ENCODE peak calls at places on chromosomes 13 and 19, in six cellular contexts. W is WERI-Rb-1; B is CD4-positive, alpha-beta T cell; F is AG10803; U is Calu3; Z is cardiac fibroblast. G is an unnamed sample.

GRCh38 chr13:51222510-51223283 is 499 bp downstream of the FAM124A start:
- DNase-seq in W (peak), B (no peak), F (no peak), U (peak), Z (no peak), G (no peak)

GRCh38 chr19:38095411-38096308 is 128.4 kb downstream of the DPF1 start:
- DNase-seq in W (peak), B (peak), F (peak), U (peak), Z (peak), G (peak)

GRCh38 chr13:40460116-40460515 is 206.3 kb downstream of the FOXO1 start:
- DNase-seq in W (no peak), B (no peak), F (peak), U (no peak), Z (no peak), G (no peak)

GRCh38 chr13:48532146-48532472 is 771 bp downstream of the RCBTB2 start:
- DNase-seq in W (no peak), B (no peak), F (peak), U (no peak), Z (peak), G (no peak)

GRCh38 chr19:4606921-4607678 is 32.2 kb upstream of the TNFAIP8L1 start:
- DNase-seq in W (peak), B (no peak), F (no peak), U (no peak), Z (no peak), G (no peak)

GRCh38 chr19:13069415-13070369 is 33.0 kb downstream of the LYL1 start:
- DNase-seq in W (no peak), B (no peak), F (no peak), U (no peak), Z (no peak), G (no peak)

GRCh38 chr19:52992109-52993004 is 21.4 kb upstream of the ERVV-1 start:
- DNase-seq in W (peak), B (no peak), F (no peak), U (no peak), Z (peak), G (no peak)

GRCh38 chr13:112071011-112071901 is 4.3 kb downstream of the SOX1 start:
- DNase-seq in W (no peak), B (no peak), F (no peak), U (no peak), Z (no peak), G (no peak)

GRCh38 chr13:73835138-73835721 is 299.0 kb downstream of the KLF12 start:
- DNase-seq in W (no peak), B (no peak), F (peak), U (no peak), Z (peak), G (no peak)

GRCh38 chr13:35856721-35857346 is 274.3 kb downstream of the DCLK1 start:
- DNase-seq in W (no peak), B (no peak), F (no peak), U (no peak), Z (peak), G (no peak)

GRCh38 chr19:34459614-34460013 is 21.9 kb upstream of the WTIP start:
- DNase-seq in W (no peak), B (no peak), F (no peak), U (peak), Z (no peak), G (peak)

GRCh38 chr19:52735734-52736133 is 890 bp upstream of the ZNF611 start:
- DNase-seq in W (peak), B (no peak), F (no peak), U (peak), Z (peak), G (peak)

GRCh38 chr19:1856698-1857603 is 6.4 kb downstream of the KLF16 start:
- DNase-seq in W (peak), B (peak), F (peak), U (peak), Z (peak), G (peak)

GRCh38 chr13:30869491-30869890 is 36.6 kb upstream of the MEDAG start:
- DNase-seq in W (no peak), B (no peak), F (peak), U (no peak), Z (peak), G (no peak)

GRCh38 chr13:77828815-77829214 is 89.8 kb downstream of the EDNRB start:
- DNase-seq in W (no peak), B (no peak), F (no peak), U (no peak), Z (no peak), G (no peak)

GRCh38 chr13:24788538-24788937 is 24.6 kb downstream of the RNF17 start:
- DNase-seq in W (no peak), B (no peak), F (no peak), U (no peak), Z (no peak), G (no peak)

GRCh38 chr19:47994209-47994802 is at the start of gene ELSPBP1:
- DNase-seq in W (peak), B (no peak), F (no peak), U (no peak), Z (no peak), G (no peak)

GRCh38 chr13:71055644-71056043 is 811.4 kb downstream of the DACH1 start:
- DNase-seq in W (no peak), B (no peak), F (no peak), U (no peak), Z (no peak), G (no peak)

GRCh38 chr13:73983109-73983508 is 151.1 kb downstream of the KLF12 start:
- DNase-seq in W (no peak), B (no peak), F (no peak), U (no peak), Z (no peak), G (no peak)

GRCh38 chr19:49593233-49594113 is 2.5 kb downstream of the PRR12 start:
- DNase-seq in W (peak), B (peak), F (peak), U (peak), Z (peak), G (peak)

GRCh38 chr19:49590971-49591730 is at the start of gene PRR12:
- DNase-seq in W (peak), B (peak), F (peak), U (peak), Z (peak), G (peak)

GRCh38 chr19:49590071-49590970 is 661 bp upstream of the PRR12 start:
- DNase-seq in W (peak), B (peak), F (peak), U (peak), Z (peak), G (peak)

GRCh38 chr19:49592486-49593232 is 1.7 kb downstream of the PRR12 start:
- DNase-seq in W (no peak), B (no peak), F (no peak), U (no peak), Z (peak), G (no peak)

GRCh38 chr19:49591731-49592485 is 926 bp downstream of the PRR12 start:
- DNase-seq in W (peak), B (peak), F (peak), U (peak), Z (peak), G (peak)
- TF ChIP-seq CTCF in W (no peak), B (no peak), F (no peak), U (no peak), Z (no peak), G (no peak)

DNA sequence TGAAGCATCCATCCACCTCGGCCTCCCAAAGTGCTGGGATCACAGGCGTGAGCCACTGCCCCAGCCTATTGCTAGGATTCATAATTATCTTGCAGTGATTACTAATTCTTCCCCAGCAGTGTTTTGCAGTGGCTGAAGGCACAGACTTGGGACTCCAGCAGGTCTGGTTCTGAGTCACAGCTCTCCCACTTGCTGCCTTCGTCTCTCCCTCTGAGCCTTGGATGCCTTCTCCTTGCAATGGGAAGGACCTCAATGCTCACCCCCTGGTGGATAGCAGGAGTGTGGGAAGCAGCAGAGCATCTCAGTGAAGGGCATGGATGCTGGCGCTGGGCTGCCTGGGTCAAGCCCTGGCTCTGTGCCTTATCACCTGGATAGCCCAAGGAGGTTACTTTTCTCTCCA is 37.6 kb upstream of the SHKBP1 start:
- DNase-seq in W (no peak), B (no peak), F (no peak), U (no peak), Z (peak), G (no peak)
- TF ChIP-seq CTCF in W (no peak), B (no peak), F (no peak), U (no peak), Z (no peak), G (no peak)

DNA sequence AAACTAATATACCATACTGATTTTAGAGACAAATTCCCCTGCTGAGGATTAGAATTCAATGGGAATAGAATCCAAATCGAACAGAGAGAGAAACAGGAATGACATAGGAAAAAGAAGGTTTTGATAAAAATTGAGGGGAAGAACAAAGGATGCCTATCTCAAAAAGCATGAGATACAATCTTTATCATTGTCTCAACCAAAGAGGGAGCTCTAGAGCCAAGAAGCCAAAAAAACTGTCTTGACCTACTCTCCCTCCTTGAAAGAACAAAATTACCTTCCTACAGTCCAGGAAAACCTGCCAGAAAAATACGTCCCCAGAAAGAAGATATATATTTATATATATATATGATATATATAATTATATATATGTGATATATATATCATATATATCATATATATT is 39.2 kb upstream of the MIR17HG start:
- DNase-seq in W (no peak), B (no peak), F (no peak), U (no peak), Z (no peak), G (no peak)
- TF ChIP-seq CTCF in W (peak), B (no peak), F (no peak), U (no peak), Z (no peak), G (no peak)

DNA sequence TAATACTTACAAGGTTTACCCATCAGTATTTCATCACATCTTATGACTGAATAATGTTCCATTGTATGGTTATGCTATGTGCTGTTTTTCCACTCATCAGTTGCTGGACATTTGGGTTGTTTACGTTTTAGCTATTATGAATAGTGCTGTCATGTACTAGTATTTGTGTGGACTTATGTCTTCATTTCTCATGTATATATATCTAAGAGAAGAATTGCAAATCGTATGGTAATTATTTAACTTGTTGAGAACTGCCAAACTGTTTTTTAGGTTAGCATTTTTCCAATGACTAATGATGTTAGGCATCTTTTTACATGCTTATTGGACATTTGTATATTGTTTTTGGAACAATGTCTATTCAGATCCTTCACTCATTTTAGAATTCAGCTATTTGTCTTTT is 368.3 kb downstream of the LMO7 start:
- DNase-seq in W (no peak), B (no peak), F (no peak), U (no peak), Z (peak), G (no peak)
- TF ChIP-seq CTCF in W (no peak), B (no peak), F (no peak), U (no peak), Z (no peak), G (no peak)

GRCh38 chr13:61685683-61686013 is 270.0 kb upstream of the PCDH20 start:
- DNase-seq in W (peak), B (no peak), F (no peak), U (no peak), Z (no peak), G (no peak)
- TF ChIP-seq CTCF in W (peak), B (no peak), F (no peak), U (no peak), Z (no peak), G (no peak)

GRCh38 chr19:5652261-5652660 is 28.1 kb downstream of the MICOS13 start:
- DNase-seq in W (no peak), B (no peak), F (no peak), U (no peak), Z (no peak), G (no peak)

GRCh38 chr19:5655412-5655811 is 24.9 kb downstream of the MICOS13 start:
- DNase-seq in W (no peak), B (no peak), F (no peak), U (no peak), Z (no peak), G (no peak)

GRCh38 chr19:5648464-5648863 is 25.6 kb downstream of the SAFB start:
- DNase-seq in W (no peak), B (no peak), F (no peak), U (no peak), Z (no peak), G (no peak)

GRCh38 chr19:5654931-5655330 is 25.4 kb downstream of the MICOS13 start:
- DNase-seq in W (no peak), B (no peak), F (no peak), U (no peak), Z (no peak), G (no peak)

GRCh38 chr19:5651361-5651760 is 28.5 kb downstream of the SAFB start:
- DNase-seq in W (no peak), B (no peak), F (no peak), U (no peak), Z (no peak), G (no peak)
- TF ChIP-seq CTCF in W (peak), B (no peak), F (no peak), U (no peak), Z (no peak), G (no peak)

G was measured in lower leg skin.